ENCODE peak calls at places on chromosome 18, in four cellular contexts. F is right lobe of liver; W is CD4-positive, alpha-beta memory T cell; X is stomach. Z is an unnamed sample. For H3K36me3, the result is how much of the 10 kb centered on the place peaks cover.

GRCh38 chr18:77114564-77115391 is 17.8 kb downstream of the MBP start:
- DNase-seq in W (no peak), X (peak), F (peak), Z (peak)

GRCh38 chr18:44835555-44836156 is 155.0 kb downstream of the SETBP1 start:
- DNase-seq in X (no peak), F (peak), W (no peak), Z (peak)

GRCh38 chr18:2706903-2707302 is 51.4 kb downstream of the SMCHD1 start:
- DNase-seq in F (no peak), X (no peak), W (no peak), Z (no peak)

GRCh38 chr18:35971661-35972196 is 750 bp upstream of the RMP24 start:
- DNase-seq in X (no peak), W (no peak), F (no peak), Z (no peak)

GRCh38 chr18:59556265-59556664 is 141.0 kb downstream of the CCBE1 start:
- DNase-seq in W (no peak), F (no peak), X (no peak), Z (no peak)

GRCh38 chr18:76923485-76924085 is 101.2 kb downstream of the ZNF236 start:
- DNase-seq in W (no peak), X (no peak), F (no peak), Z (no peak)

GRCh38 chr18:58603365-58604067 is 25.4 kb downstream of the ALPK2 start:
- DNase-seq in W (no peak), F (no peak), X (no peak), Z (peak)

GRCh38 chr18:23281626-23282436 is 146.5 kb downstream of the CABLES1 start:
- DNase-seq in F (no peak), W (no peak), X (no peak), Z (peak)

GRCh38 chr18:31616586-31616985 is 24.9 kb downstream of the TTR start:
- DNase-seq in X (no peak), W (no peak), F (no peak), Z (no peak)

GRCh38 chr18:71105078-71105819 is 816.4 kb downstream of the SOCS6 start:
- DNase-seq in F (no peak), W (no peak), X (no peak), Z (no peak)

GRCh38 chr18:11393486-11393885 is 215.9 kb upstream of the SLC35G4 start:
- DNase-seq in F (no peak), W (no peak), X (no peak), Z (no peak)

GRCh38 chr18:48989304-48990284 is 38.8 kb upstream of the SMAD7 start:
- DNase-seq in X (no peak), W (no peak), F (no peak), Z (no peak)

GRCh38 chr18:3221496-3221895 is 1.7 kb upstream of the MYOM1 start:
- DNase-seq in W (no peak), X (no peak), F (no peak), Z (no peak)

GRCh38 chr18:3305354-3305762 is 43.4 kb downstream of the MYL12B start:
- DNase-seq in X (no peak), W (peak), F (no peak), Z (no peak)

GRCh38 chr18:13456736-13457271 is 238.2 kb downstream of the LDLRAD4 start:
- DNase-seq in W (no peak), X (no peak), F (no peak), Z (no peak)

GRCh38 chr18:22753130-22753831 is 179.8 kb upstream of the RBBP8 start:
- DNase-seq in F (no peak), W (no peak), X (no peak), Z (no peak)

GRCh38 chr18:24170389-24170788 is 31.5 kb downstream of the CABYR start:
- DNase-seq in X (no peak), W (no peak), F (no peak), Z (no peak)

GRCh38 chr18:23884712-23885375 is 129.7 kb upstream of the TTC39C start:
- DNase-seq in F (no peak), W (no peak), X (peak), Z (peak)

GRCh38 chr18:21134895-21135294 is 23.3 kb upstream of the ROCK1 start:
- DNase-seq in W (peak), F (no peak), X (no peak), Z (no peak)

GRCh38 chr18:63730788-63731187 is 28.0 kb downstream of the SERPINB11 start:
- DNase-seq in F (no peak), W (no peak), X (no peak), Z (no peak)

GRCh38 chr18:12911928-12912703 is 28.1 kb upstream of the PTPN2 start:
- DNase-seq in X (no peak), W (no peak), F (no peak), Z (no peak)

GRCh38 chr18:69770206-69770605 is 177.5 kb downstream of the CD226 start:
- DNase-seq in W (no peak), X (no peak), F (no peak), Z (no peak)

GRCh38 chr18:48817021-48817461 is 133.7 kb downstream of the SMAD7 start:
- DNase-seq in F (no peak), W (no peak), X (no peak), Z (peak)

GRCh38 chr18:11454021-11454420 is 155.4 kb upstream of the SLC35G4 start:
- DNase-seq in F (no peak), W (no peak), X (no peak), Z (no peak)

GRCh38 chr18:59906203-59906602 is 6.4 kb downstream of the PMAIP1 start:
- DNase-seq in F (no peak), W (no peak), X (no peak), Z (no peak)

GRCh38 chr18:68588169-68588568 is 126.7 kb downstream of the TMX3 start:
- DNase-seq in F (no peak), W (no peak), X (no peak), Z (no peak)

GRCh38 chr18:5868218-5868904 is 27.0 kb downstream of the TMEM200C start:
- DNase-seq in W (no peak), X (peak), F (peak), Z (no peak)

GRCh38 chr18:52588916-52589315 is 248.9 kb downstream of the DCC start:
- DNase-seq in F (no peak), X (no peak), W (no peak), Z (no peak)

GRCh38 chr18:76496200-76496890 is 1.3 kb upstream of the ZNF516 start:
- DNase-seq in X (peak), F (peak), W (peak), Z (peak)

GRCh38 chr18:13444430-13445240 is 226.1 kb downstream of the LDLRAD4 start:
- DNase-seq in X (no peak), F (no peak), W (no peak), Z (peak)

GRCh38 chr18:46939998-46940571 is 22.7 kb downstream of the KATNAL2 start:
- DNase-seq in X (no peak), W (no peak), F (no peak), Z (no peak)

GRCh38 chr18:77124452-77124922 is 8.1 kb downstream of the MBP start:
- DNase-seq in W (no peak), F (no peak), X (no peak), Z (peak)

GRCh38 chr18:52541056-52541455 is 201.1 kb downstream of the DCC start:
- DNase-seq in F (no peak), X (no peak), W (no peak), Z (no peak)

GRCh38 chr18:47975105-47975504 is 44.6 kb upstream of the SMAD2 start:
- DNase-seq in F (no peak), W (no peak), X (no peak), Z (no peak)

DNA sequence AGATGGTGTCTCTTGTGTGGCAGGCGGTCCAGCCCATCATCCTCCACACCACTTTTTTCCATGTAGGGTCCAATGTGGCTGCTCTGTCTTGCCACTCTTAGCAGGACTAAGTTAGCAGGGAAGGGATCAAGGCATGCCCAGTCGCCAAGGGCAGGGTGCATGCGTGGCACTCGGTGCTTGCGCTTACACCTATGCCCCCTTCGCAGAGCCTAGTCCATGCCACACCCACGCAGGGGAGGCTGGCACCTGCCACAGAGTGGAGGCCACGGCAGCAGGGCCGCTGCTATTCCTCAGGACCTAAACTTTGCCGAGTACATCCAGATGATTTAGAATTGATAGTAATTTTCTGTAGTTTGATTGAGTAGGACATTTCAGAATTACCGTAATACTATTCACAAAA is 59.5 kb downstream of the RALBP1 start:
- DNase-seq in F (no peak), W (no peak), X (no peak), Z (no peak)
- H3K36me3 ChIP-seq in F (under half), W (under half), X (half or more), Z (under half)

GRCh38 chr18:37502036-37502435 is 63.6 kb downstream of the CELF4 start:
- DNase-seq in F (no peak), X (no peak), W (no peak), Z (no peak)

GRCh38 chr18:37501136-37501535 is 64.5 kb downstream of the CELF4 start:
- DNase-seq in F (no peak), X (no peak), W (no peak), Z (no peak)

GRCh38 chr18:37507239-37507638 is 58.4 kb downstream of the CELF4 start:
- DNase-seq in F (no peak), X (no peak), W (no peak), Z (no peak)

GRCh38 chr18:37502601-37503000 is 63.0 kb downstream of the CELF4 start:
- DNase-seq in X (no peak), F (no peak), W (no peak), Z (no peak)

GRCh38 chr18:37505321-37505720 is 60.3 kb downstream of the CELF4 start:
- DNase-seq in X (no peak), W (no peak), F (no peak), Z (no peak)
- H3K36me3 ChIP-seq in X (under half), W (under half), F (under half), Z (under half)

GRCh38 chr18:51064256-51064655 is 34.2 kb downstream of the SMAD4 start:
- DNase-seq in W (no peak), F (no peak), X (no peak), Z (no peak)
- H3K36me3 ChIP-seq in W (under half), F (under half), X (half or more), Z (under half)

DNA sequence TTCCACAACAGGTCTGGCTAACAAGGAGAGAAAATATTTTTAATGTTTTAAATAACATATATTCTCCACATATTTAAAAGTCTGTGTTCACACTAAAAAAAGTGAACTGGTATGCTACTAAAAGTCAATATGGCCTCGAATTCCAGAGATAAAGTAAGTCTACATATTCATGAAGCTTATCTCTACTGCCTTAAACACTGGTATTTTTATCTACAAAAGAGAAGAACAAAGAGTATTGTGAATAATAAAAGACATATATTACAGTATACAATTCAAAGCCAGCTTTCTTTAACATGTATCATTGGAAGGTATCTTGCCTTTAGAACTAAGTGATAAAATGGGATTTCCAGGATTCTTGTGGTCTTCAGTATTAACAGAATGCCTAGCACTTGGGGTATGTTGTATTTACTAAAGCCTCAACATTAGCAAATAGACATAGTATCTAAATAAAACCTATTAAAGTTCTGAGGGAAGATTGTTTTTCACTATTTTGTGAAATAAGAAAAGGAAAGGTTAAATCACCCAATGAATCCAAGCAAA is 302.8 kb upstream of the CCDC68 start:
- DNase-seq in W (no peak), F (no peak), X (no peak), Z (no peak)
- H3K36me3 ChIP-seq in W (under half), F (under half), X (under half), Z (under half)

DNA sequence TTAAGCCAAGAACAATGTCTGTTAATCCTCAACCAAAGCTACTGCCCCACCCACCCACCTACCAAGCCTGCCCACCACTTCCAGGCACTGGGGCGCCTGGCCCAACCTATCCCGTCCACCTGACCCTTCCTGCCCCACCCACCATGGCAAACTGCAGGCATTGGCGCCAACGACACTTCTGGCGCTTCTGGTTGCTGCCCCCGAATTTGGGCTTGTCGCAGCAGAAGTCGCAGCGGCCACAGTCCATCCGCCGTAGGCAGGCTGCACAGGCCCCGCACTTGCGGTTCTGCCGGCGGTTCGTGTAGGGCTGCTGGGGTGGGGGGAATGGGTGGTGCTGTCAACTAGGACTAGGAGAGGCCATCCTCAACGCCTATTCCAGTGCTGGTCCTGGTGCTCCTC is 7.3 kb downstream of the MBD1 start:
- DNase-seq in W (no peak), X (no peak), F (no peak), Z (no peak)
- H3K36me3 ChIP-seq in W (half or more), X (half or more), F (under half), Z (half or more)

GRCh38 chr18:79730804-79731203 is 51.2 kb downstream of the CTDP1 start:
- DNase-seq in F (no peak), X (no peak), W (no peak), Z (no peak)
- H3K36me3 ChIP-seq in F (under half), X (half or more), W (under half), Z (under half)

GRCh38 chr18:79899609-79900435 is 51.6 kb downstream of the SLC66A2 start:
- DNase-seq in X (no peak), F (no peak), W (no peak), Z (peak)

GRCh38 chr18:79901665-79902064 is 49.8 kb downstream of the SLC66A2 start:
- DNase-seq in X (no peak), W (no peak), F (no peak), Z (no peak)

GRCh38 chr18:79902075-79902474 is 49.4 kb downstream of the SLC66A2 start:
- DNase-seq in W (no peak), X (no peak), F (no peak), Z (peak)

GRCh38 chr18:79902640-79903039 is 48.8 kb downstream of the SLC66A2 start:
- DNase-seq in X (no peak), W (no peak), F (no peak), Z (peak)

GRCh38 chr18:79900610-79901570 is 50.6 kb downstream of the SLC66A2 start:
- DNase-seq in X (no peak), W (no peak), F (no peak), Z (peak)
- H3K36me3 ChIP-seq in X (under half), W (under half), F (under half), Z (under half)

GRCh38 chr18:74152270-74152669 is 3.9 kb downstream of the TIMM21 start:
- DNase-seq in X (no peak), F (no peak), W (no peak), Z (no peak)

GRCh38 chr18:74153377-74153776 is 5.1 kb downstream of the TIMM21 start:
- DNase-seq in F (no peak), X (no peak), W (no peak), Z (no peak)

GRCh38 chr18:74153793-74154192 is 5.5 kb downstream of the TIMM21 start:
- DNase-seq in F (no peak), W (no peak), X (no peak), Z (no peak)

GRCh38 chr18:74152906-74153305 is 4.6 kb downstream of the TIMM21 start:
- DNase-seq in F (no peak), W (no peak), X (no peak), Z (no peak)

GRCh38 chr18:74155276-74155675 is 7.0 kb downstream of the TIMM21 start:
- DNase-seq in W (no peak), F (no peak), X (no peak), Z (no peak)
- H3K36me3 ChIP-seq in W (half or more), F (under half), X (half or more), Z (half or more)

DNA sequence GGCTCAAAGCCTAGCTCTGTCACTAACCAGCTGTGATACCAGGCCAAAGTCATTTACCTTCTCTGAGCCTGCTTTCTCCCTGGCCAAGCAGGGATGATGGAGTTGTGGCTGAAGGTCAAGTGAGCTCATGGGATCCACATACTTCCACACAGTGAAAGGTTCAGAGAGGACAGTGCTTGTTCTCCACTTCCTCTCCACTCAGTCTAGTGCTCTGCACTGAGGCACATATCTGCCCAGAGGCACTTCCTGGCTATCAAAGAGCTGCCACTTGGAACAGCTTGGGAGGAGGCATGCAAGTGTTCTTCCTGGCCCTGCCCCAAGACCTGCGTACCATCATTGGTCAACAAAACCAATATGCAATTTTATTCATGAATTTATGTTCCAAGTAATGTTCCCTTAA is 72.0 kb downstream of the RNF152 start:
- DNase-seq in X (no peak), F (no peak), W (no peak), Z (no peak)
- H3K36me3 ChIP-seq in X (under half), F (under half), W (under half), Z (under half)